ENCODE peak calls at places on chromosomes 3 and 15, in seven cellular contexts. W, N, T, Y, A, K and I are unnamed samples.

GRCh38 chr3:87437765-87438164 is 161.4 kb upstream of the POU1F1 start:
- DNase-seq in W (no peak), A (peak), N (no peak), K (no peak), Y (peak), T (no peak), I (no peak)

GRCh38 chr15:64507293-64507802 is 47.0 kb downstream of the ZNF609 start:
- DNase-seq in A (peak), K (peak), W (peak), T (peak), Y (peak), N (peak), I (peak)

GRCh38 chr3:46353639-46354410 is at the start of gene CCR2:
- DNase-seq in Y (no peak), K (no peak), A (no peak), W (no peak), N (no peak), T (no peak), I (no peak)

GRCh38 chr15:70632079-70632850 is 131.1 kb downstream of the UACA start:
- DNase-seq in T (no peak), A (peak), N (no peak), K (no peak), W (no peak), Y (no peak), I (no peak)

GRCh38 chr15:52031542-52031941 is 12.5 kb downstream of the MAPK6 start:
- DNase-seq in W (no peak), K (no peak), T (no peak), N (peak), A (peak), Y (no peak), I (no peak)

GRCh38 chr3:141228385-141228784 is 3.2 kb upstream of the PXYLP1 start:
- DNase-seq in K (no peak), Y (no peak), N (no peak), T (no peak), A (no peak), W (no peak), I (no peak)

GRCh38 chr15:58669108-58669507 is 80.4 kb downstream of the ADAM10 start:
- DNase-seq in Y (no peak), A (no peak), T (no peak), K (no peak), W (no peak), N (peak), I (no peak)

GRCh38 chr3:43190682-43191081 is 84.8 kb upstream of the POMGNT2 start:
- DNase-seq in K (peak), A (peak), Y (peak), W (no peak), N (peak), T (no peak), I (no peak)

GRCh38 chr3:1852950-1853349 is 245.7 kb upstream of the CNTN4 start:
- DNase-seq in K (no peak), T (no peak), W (no peak), N (no peak), Y (no peak), A (no peak), I (no peak)

GRCh38 chr3:126752303-126753190 is 48.5 kb downstream of the CHCHD6 start:
- DNase-seq in N (peak), A (peak), W (peak), Y (peak), T (peak), K (peak), I (peak)

GRCh38 chr3:195247086-195247862 is 23.7 kb downstream of the XXYLT1 start:
- DNase-seq in K (no peak), T (no peak), A (no peak), N (no peak), W (no peak), Y (no peak), I (no peak)

GRCh38 chr3:15903776-15904720 is 106.3 kb upstream of the ANKRD28 start:
- DNase-seq in A (peak), Y (no peak), W (peak), N (no peak), T (no peak), K (no peak), I (peak)

GRCh38 chr15:77531191-77532000 is 101.3 kb downstream of the LINGO1 start:
- DNase-seq in A (no peak), W (no peak), N (no peak), T (no peak), Y (no peak), K (no peak), I (no peak)

GRCh38 chr3:146308222-146308621 is 57.3 kb upstream of the PLSCR4 start:
- DNase-seq in Y (peak), W (no peak), T (no peak), K (peak), N (peak), A (peak), I (no peak)

GRCh38 chr3:64848822-64849221 is 161.0 kb upstream of the ADAMTS9 start:
- DNase-seq in Y (no peak), T (no peak), A (peak), K (no peak), W (no peak), N (peak), I (no peak)

GRCh38 chr3:72161870-72162617 is 377.1 kb upstream of the PROK2 start:
- DNase-seq in W (no peak), T (no peak), N (no peak), Y (peak), K (no peak), A (peak), I (no peak)

GRCh38 chr3:81760215-81760614 is 1.2 kb downstream of the GBE1 start:
- DNase-seq in Y (no peak), A (peak), W (no peak), T (no peak), N (no peak), K (no peak), I (no peak)

GRCh38 chr3:129629011-129629410 is 22.5 kb upstream of the PLXND1 start:
- DNase-seq in W (no peak), T (no peak), N (no peak), Y (no peak), K (no peak), A (no peak), I (no peak)

GRCh38 chr3:130316164-130316563 is 29.3 kb upstream of the COL6A5 start:
- DNase-seq in A (peak), W (peak), K (no peak), Y (peak), N (no peak), T (no peak), I (no peak)

GRCh38 chr3:111627092-111627491 is 31.9 kb upstream of the ZBED2 start:
- DNase-seq in K (no peak), A (no peak), Y (no peak), N (peak), T (no peak), W (no peak), I (no peak)

GRCh38 chr15:33201376-33202189 is 7.1 kb upstream of the FMN1 start:
- DNase-seq in A (peak), W (peak), Y (peak), T (peak), N (peak), K (no peak), I (no peak)

GRCh38 chr3:132268956-132269355 is 48.3 kb upstream of the ACP3 start:
- DNase-seq in N (peak), T (no peak), Y (peak), W (no peak), A (peak), K (no peak), I (no peak)

GRCh38 chr3:146148468-146148931 is 12.5 kb downstream of the PLOD2 start:
- DNase-seq in K (no peak), N (peak), A (peak), W (no peak), Y (no peak), T (no peak), I (no peak)

GRCh38 chr3:139358857-139359562 is 15.2 kb downstream of the MRPS22 start:
- DNase-seq in K (no peak), A (no peak), Y (no peak), W (no peak), T (no peak), N (no peak), I (no peak)